ENCODE peak calls at places on chromosome 2, in eight cellular contexts. Q, C, I, Z, U, S, N and M are unnamed samples.

GRCh38 chr2:181660181-181660580 is 3.3 kb upstream of the CERKL start:
- DNase-seq in Q (no peak), C (no peak), I (no peak), Z (no peak), U (no peak), S (no peak), N (no peak), M (no peak)

GRCh38 chr2:24644032-24644431 is 149.2 kb downstream of the PTRHD1 start:
- DNase-seq in Q (no peak), C (no peak), I (no peak), Z (no peak), U (no peak), S (no peak), N (no peak), M (no peak)

GRCh38 chr2:210620456-210620855 is 64.1 kb downstream of the CPS1 start:
- DNase-seq in Q (peak), C (no peak), I (no peak), Z (no peak), U (peak), S (no peak), N (no peak), M (no peak)

GRCh38 chr2:54605836-54606235 is 117.6 kb upstream of the EML6 start:
- DNase-seq in Q (no peak), C (no peak), I (peak), Z (no peak), U (no peak), S (no peak), N (no peak), M (peak)

GRCh38 chr2:237978058-237978712 is 11.4 kb downstream of the UBE2F start:
- DNase-seq in Q (no peak), C (no peak), I (peak), Z (no peak), U (peak), S (no peak), N (no peak), M (no peak)

GRCh38 chr2:216404010-216404618 is 8.2 kb upstream of the SMARCAL1 start:
- DNase-seq in Q (peak), C (peak), I (peak), Z (no peak), U (peak), S (peak), N (peak), M (peak)

GRCh38 chr2:182504903-182505302 is 78.1 kb upstream of the PDE1A start:
- DNase-seq in Q (no peak), C (no peak), I (peak), Z (peak), U (peak), S (no peak), N (no peak), M (peak)

GRCh38 chr2:56185582-56186046 is 1.8 kb downstream of the CCDC85A start:
- DNase-seq in Q (peak), C (no peak), I (peak), Z (no peak), U (peak), S (peak), N (no peak), M (peak)

GRCh38 chr2:107334311-107334710 is 448.3 kb upstream of the ST6GAL2 start:
- DNase-seq in Q (no peak), C (no peak), I (no peak), Z (no peak), U (peak), S (no peak), N (no peak), M (no peak)

GRCh38 chr2:27143285-27143684 is 4.1 kb upstream of the PRR30 start:
- DNase-seq in Q (no peak), C (no peak), I (no peak), Z (no peak), U (no peak), S (no peak), N (no peak), M (no peak)

GRCh38 chr2:146844226-146844990 is 1000.4 kb upstream of the ACVR2A start:
- DNase-seq in Q (no peak), C (no peak), I (no peak), Z (peak), U (peak), S (no peak), N (no peak), M (no peak)

GRCh38 chr2:205776139-205776538 is 93.8 kb downstream of the NRP2 start:
- DNase-seq in Q (peak), C (no peak), I (peak), Z (no peak), U (no peak), S (peak), N (no peak), M (peak)